ENCODE peak calls at places on chromosomes 7 and 10, in four cellular contexts. R, G, Q and J are unnamed samples.

GRCh38 chr10:30637881-30638467 is 8.4 kb upstream of the LYZL2 start:
- DNase-seq in R (no peak), G (no peak), Q (no peak), J (no peak)

GRCh38 chr7:35185908-35186731 is 67.8 kb downstream of the TBX20 start:
- DNase-seq in R (no peak), G (peak; percentile 2), Q (no peak), J (peak; percentile 0)

GRCh38 chr10:99937630-99938029 is 72.1 kb downstream of the DNMBP start:
- DNase-seq in R (no peak), G (no peak), Q (peak; percentile 48), J (no peak)

GRCh38 chr7:128890306-128891109 is 20.0 kb downstream of the KCP start:
- DNase-seq in R (no peak), G (peak; percentile 90), Q (no peak), J (no peak)

GRCh38 chr10:17348111-17349008 is 106.0 kb downstream of the ST8SIA6 start:
- DNase-seq in R (no peak), G (peak; percentile 72), Q (no peak), J (no peak)

GRCh38 chr10:54402576-54402975 is 398.5 kb downstream of the PCDH15 start:
- DNase-seq in R (no peak), G (no peak), Q (no peak), J (no peak)

GRCh38 chr10:44513592-44513991 is 128.7 kb upstream of the CXCL12 start:
- DNase-seq in R (no peak), G (peak; percentile 20), Q (no peak), J (no peak)

GRCh38 chr10:33143160-33143728 is 185.2 kb upstream of the ITGB1 start:
- DNase-seq in R (no peak), G (no peak), Q (no peak), J (no peak)

GRCh38 chr10:4074559-4075407 is 289.8 kb upstream of the KLF6 start:
- DNase-seq in R (no peak), G (no peak), Q (no peak), J (no peak)

GRCh38 chr10:79322616-79323566 is 24.4 kb upstream of the PPIF start:
- DNase-seq in R (no peak), G (no peak), Q (peak; percentile 46), J (peak; percentile 95)
- TF ChIP-seq SPI1 in R (no peak), G (no peak), Q (no peak), J (peak; percentile 32)

GRCh38 chr10:127850944-127851343 is 41.8 kb downstream of the CLRN3 start:
- DNase-seq in R (no peak), G (no peak), Q (no peak), J (no peak)
- TF ChIP-seq SPI1 in R (no peak), G (no peak), Q (no peak), J (no peak)

GRCh38 chr7:151306374-151306773 is 35.2 kb upstream of the NUB1 start:
- DNase-seq in R (no peak), G (no peak), Q (no peak), J (no peak)
- TF ChIP-seq SPI1 in R (no peak), G (no peak), Q (no peak), J (no peak)

GRCh38 chr7:29160080-29160479 is 13.7 kb upstream of the CPVL start:
- DNase-seq in R (no peak), G (no peak), Q (no peak), J (no peak)

GRCh38 chr7:29163854-29164253 is 17.5 kb upstream of the CPVL start:
- DNase-seq in R (no peak), G (no peak), Q (no peak), J (no peak)

GRCh38 chr7:29162577-29162976 is 16.2 kb upstream of the CPVL start:
- DNase-seq in R (no peak), G (no peak), Q (no peak), J (no peak)

GRCh38 chr7:29158748-29159147 is 12.4 kb upstream of the CPVL start:
- DNase-seq in R (no peak), G (no peak), Q (no peak), J (no peak)

GRCh38 chr7:29161226-29161625 is 14.9 kb upstream of the CPVL start:
- DNase-seq in R (no peak), G (no peak), Q (no peak), J (no peak)
- TF ChIP-seq SPI1 in R (no peak), G (no peak), Q (no peak), J (no peak)

DNA sequence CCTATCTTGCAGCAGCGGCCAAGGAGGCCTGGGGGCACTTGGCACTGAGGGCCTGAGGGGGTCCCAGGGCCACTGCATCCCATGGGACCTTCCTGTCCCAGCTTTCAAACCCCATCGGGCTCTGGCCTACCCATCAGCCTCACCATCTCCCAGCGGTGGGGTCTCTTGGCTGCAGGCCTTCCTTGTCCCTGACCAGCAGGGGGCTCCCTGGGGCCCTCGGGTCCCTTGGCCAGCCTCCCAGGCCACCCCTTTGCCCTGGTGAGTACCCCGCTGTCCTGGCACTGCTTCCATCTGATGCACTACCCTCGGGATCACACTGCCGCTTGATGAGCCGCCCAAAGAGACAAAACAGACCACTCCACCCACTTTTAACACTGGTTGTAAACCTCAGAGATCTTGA is 43.5 kb downstream of the YKT6 start:
- DNase-seq in R (peak; percentile 84), G (peak; percentile 66), Q (no peak), J (no peak)
- TF ChIP-seq SPI1 in R (no peak), G (no peak), Q (no peak), J (no peak)

DNA sequence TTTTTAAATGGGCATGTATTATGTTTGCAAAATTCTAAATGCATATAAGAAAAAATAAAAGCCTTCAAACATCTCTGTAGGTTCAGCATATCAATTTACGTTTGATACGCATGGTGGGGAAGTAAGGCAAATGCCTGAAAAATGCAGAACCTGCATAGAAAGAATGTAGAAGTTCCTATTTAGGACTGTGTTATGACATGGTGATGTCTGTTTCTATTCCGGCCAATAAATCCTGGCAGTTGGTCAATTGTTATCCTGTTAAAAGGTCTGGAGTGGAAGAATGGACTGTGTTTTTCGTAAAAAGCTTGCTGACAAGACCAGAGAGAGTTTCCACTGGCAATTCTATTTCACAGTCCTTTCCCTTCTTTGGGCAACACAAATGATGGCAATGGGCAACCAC is 49.6 kb upstream of the CAV2 start:
- DNase-seq in R (no peak), G (no peak), Q (no peak), J (no peak)
- TF ChIP-seq SPI1 in R (no peak), G (no peak), Q (no peak), J (no peak)

DNA sequence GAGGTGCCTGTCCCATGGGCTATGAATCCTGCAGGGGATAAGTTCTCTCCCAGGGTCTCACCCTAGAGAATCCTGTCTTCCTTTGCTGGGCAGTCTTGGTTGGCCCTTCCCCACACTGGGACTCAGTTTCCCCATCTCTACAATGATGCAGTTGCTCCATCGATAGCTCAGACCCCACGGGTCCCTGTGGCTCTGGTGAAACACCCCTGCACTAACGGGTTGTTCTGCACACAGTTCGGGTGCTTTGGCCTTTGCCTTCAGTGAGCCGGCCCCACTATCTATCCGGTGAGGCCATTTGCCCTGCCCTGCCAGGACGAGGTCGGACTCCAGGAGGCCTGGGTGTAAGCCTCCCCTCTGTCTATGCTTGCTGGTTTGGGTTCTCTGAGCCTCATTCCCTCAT is 76.5 kb upstream of the PCBD1 start:
- DNase-seq in R (no peak), G (no peak), Q (no peak), J (no peak)
- TF ChIP-seq SPI1 in R (no peak), G (no peak), Q (no peak), J (no peak)